ENCODE peak calls at places on chromosomes 13 and 19, in six cellular contexts. One of them, this sample, is unnamed.

GRCh38 chr13:22110368-22110767 is 439.5 kb downstream of the FGF9 start:
- DNase-seq in GM06990: no peak
- DNase-seq in hepatocyte: no peak
- DNase-seq in astrocyte of the cerebellum: no peak
- DNase-seq in heart left ventricle: no peak
- DNase-seq in neural progenitor cell: no peak
- DNase-seq in this sample: no peak

GRCh38 chr13:42729857-42730402 is 51.5 kb upstream of the FAM216B start:
- DNase-seq in neural progenitor cell: no peak
- DNase-seq in hepatocyte: no peak
- DNase-seq in astrocyte of the cerebellum: no peak
- DNase-seq in heart left ventricle: no peak
- DNase-seq in GM06990: no peak
- DNase-seq in this sample: no peak

GRCh38 chr19:1455336-1456120 is 5.6 kb downstream of the APC2 start:
- DNase-seq in heart left ventricle: peak
- DNase-seq in astrocyte of the cerebellum: no peak
- DNase-seq in hepatocyte: peak
- DNase-seq in GM06990: peak
- DNase-seq in neural progenitor cell: peak
- DNase-seq in this sample: no peak

GRCh38 chr19:8445488-8446001 is 770 bp downstream of the HNRNPM start:
- DNase-seq in astrocyte of the cerebellum: no peak
- DNase-seq in neural progenitor cell: peak
- DNase-seq in GM06990: peak
- DNase-seq in heart left ventricle: peak
- DNase-seq in hepatocyte: peak
- DNase-seq in this sample: no peak

GRCh38 chr19:8571006-8571411 is 6.2 kb downstream of the MYO1F start:
- DNase-seq in astrocyte of the cerebellum: no peak
- DNase-seq in GM06990: no peak
- DNase-seq in hepatocyte: no peak
- DNase-seq in neural progenitor cell: no peak
- DNase-seq in heart left ventricle: peak
- DNase-seq in this sample: no peak

GRCh38 chr19:9940778-9941177 is 4.5 kb upstream of the OLFM2 start:
- DNase-seq in hepatocyte: no peak
- DNase-seq in GM06990: no peak
- DNase-seq in neural progenitor cell: no peak
- DNase-seq in heart left ventricle: no peak
- DNase-seq in astrocyte of the cerebellum: no peak
- DNase-seq in this sample: no peak

GRCh38 chr19:42024622-42025111 is 30.6 kb upstream of the ATP1A3 start:
- DNase-seq in heart left ventricle: peak
- DNase-seq in hepatocyte: peak
- DNase-seq in astrocyte of the cerebellum: peak
- DNase-seq in neural progenitor cell: no peak
- DNase-seq in GM06990: no peak
- DNase-seq in this sample: no peak

GRCh38 chr19:54096642-54097106 is 3.9 kb downstream of the OSCAR start:
- DNase-seq in heart left ventricle: peak
- DNase-seq in hepatocyte: no peak
- DNase-seq in astrocyte of the cerebellum: no peak
- DNase-seq in neural progenitor cell: peak
- DNase-seq in GM06990: no peak
- DNase-seq in this sample: no peak

GRCh38 chr19:55342044-55342531 is 2.4 kb downstream of the KMT5C start:
- DNase-seq in astrocyte of the cerebellum: no peak
- DNase-seq in GM06990: no peak
- DNase-seq in heart left ventricle: no peak
- DNase-seq in hepatocyte: no peak
- DNase-seq in neural progenitor cell: no peak
- DNase-seq in this sample: no peak

GRCh38 chr13:73173160-73173905 is 114.5 kb downstream of the KLF5 start:
- DNase-seq in astrocyte of the cerebellum: no peak
- DNase-seq in heart left ventricle: no peak
- DNase-seq in hepatocyte: peak
- DNase-seq in neural progenitor cell: no peak
- DNase-seq in GM06990: no peak
- DNase-seq in this sample: no peak

GRCh38 chr13:111344471-111345191 is 24.2 kb downstream of the TEX29 start:
- DNase-seq in heart left ventricle: no peak
- DNase-seq in hepatocyte: peak
- DNase-seq in astrocyte of the cerebellum: no peak
- DNase-seq in GM06990: no peak
- DNase-seq in neural progenitor cell: peak
- DNase-seq in this sample: no peak

GRCh38 chr13:33884506-33885221 is 66.7 kb downstream of the RFC3 start:
- DNase-seq in heart left ventricle: no peak
- DNase-seq in GM06990: no peak
- DNase-seq in hepatocyte: no peak
- DNase-seq in astrocyte of the cerebellum: no peak
- DNase-seq in neural progenitor cell: no peak
- DNase-seq in this sample: no peak

GRCh38 chr13:104140557-104140956 is 1074.3 kb upstream of the SLC10A2 start:
- DNase-seq in hepatocyte: no peak
- DNase-seq in astrocyte of the cerebellum: peak
- DNase-seq in neural progenitor cell: no peak
- DNase-seq in GM06990: no peak
- DNase-seq in heart left ventricle: no peak
- DNase-seq in this sample: peak

GRCh38 chr13:33017410-33017929 is 1.2 kb downstream of the KL start:
- DNase-seq in astrocyte of the cerebellum: peak
- DNase-seq in GM06990: peak
- DNase-seq in hepatocyte: peak
- DNase-seq in heart left ventricle: no peak
- DNase-seq in neural progenitor cell: peak
- DNase-seq in this sample: peak

GRCh38 chr19:18488838-18489626 is 32.8 kb downstream of the ELL start:
- DNase-seq in astrocyte of the cerebellum: no peak
- DNase-seq in neural progenitor cell: peak
- DNase-seq in GM06990: no peak
- DNase-seq in heart left ventricle: no peak
- DNase-seq in hepatocyte: peak
- DNase-seq in this sample: no peak

GRCh38 chr19:14381689-14382474 is 638 bp downstream of the ADGRE5 start:
- DNase-seq in astrocyte of the cerebellum: no peak
- DNase-seq in hepatocyte: no peak
- DNase-seq in GM06990: peak
- DNase-seq in neural progenitor cell: no peak
- DNase-seq in heart left ventricle: no peak
- DNase-seq in this sample: no peak

GRCh38 chr19:2312819-2313501 is 5.0 kb upstream of the LINGO3 start:
- DNase-seq in heart left ventricle: no peak
- DNase-seq in GM06990: no peak
- DNase-seq in hepatocyte: no peak
- DNase-seq in astrocyte of the cerebellum: no peak
- DNase-seq in neural progenitor cell: no peak
- DNase-seq in this sample: no peak

GRCh38 chr19:45145270-45146189 is 15.3 kb downstream of the NKPD1 start:
- DNase-seq in GM06990: no peak
- DNase-seq in astrocyte of the cerebellum: no peak
- DNase-seq in hepatocyte: no peak
- DNase-seq in heart left ventricle: no peak
- DNase-seq in neural progenitor cell: no peak
- DNase-seq in this sample: no peak

GRCh38 chr19:907183-907853 is 5.7 kb downstream of the R3HDM4 start:
- DNase-seq in heart left ventricle: no peak
- DNase-seq in neural progenitor cell: no peak
- DNase-seq in hepatocyte: no peak
- DNase-seq in astrocyte of the cerebellum: no peak
- DNase-seq in GM06990: peak
- DNase-seq in this sample: no peak

GRCh38 chr13:24679686-24680085 is 522 bp upstream of the ATP12A start:
- DNase-seq in astrocyte of the cerebellum: no peak
- DNase-seq in GM06990: no peak
- DNase-seq in heart left ventricle: no peak
- DNase-seq in neural progenitor cell: peak
- DNase-seq in hepatocyte: no peak
- DNase-seq in this sample: no peak

GRCh38 chr13:24680921-24681585 is 845 bp downstream of the ATP12A start:
- DNase-seq in neural progenitor cell: no peak
- DNase-seq in hepatocyte: no peak
- DNase-seq in astrocyte of the cerebellum: no peak
- DNase-seq in GM06990: no peak
- DNase-seq in heart left ventricle: no peak
- DNase-seq in this sample: no peak

GRCh38 chr13:24681930-24682329 is 1.7 kb downstream of the ATP12A start:
- DNase-seq in neural progenitor cell: no peak
- DNase-seq in astrocyte of the cerebellum: no peak
- DNase-seq in heart left ventricle: no peak
- DNase-seq in GM06990: no peak
- DNase-seq in hepatocyte: no peak
- DNase-seq in this sample: no peak

GRCh38 chr13:24682353-24682752 is 2.1 kb downstream of the ATP12A start:
- DNase-seq in GM06990: no peak
- DNase-seq in astrocyte of the cerebellum: no peak
- DNase-seq in hepatocyte: no peak
- DNase-seq in neural progenitor cell: peak
- DNase-seq in heart left ventricle: no peak
- DNase-seq in this sample: no peak

GRCh38 chr13:24680258-24680920 is at the start of gene ATP12A:
- DNase-seq in neural progenitor cell: peak
- DNase-seq in heart left ventricle: no peak
- DNase-seq in hepatocyte: peak
- DNase-seq in astrocyte of the cerebellum: no peak
- DNase-seq in GM06990: no peak
- DNase-seq in this sample: no peak
- TF ChIP-seq CTCF in neural progenitor cell: peak
- TF ChIP-seq CTCF in heart left ventricle: no peak
- TF ChIP-seq CTCF in hepatocyte: peak
- TF ChIP-seq CTCF in astrocyte of the cerebellum: peak
- TF ChIP-seq CTCF in GM06990: peak
- TF ChIP-seq CTCF in this sample: no peak

DNA sequence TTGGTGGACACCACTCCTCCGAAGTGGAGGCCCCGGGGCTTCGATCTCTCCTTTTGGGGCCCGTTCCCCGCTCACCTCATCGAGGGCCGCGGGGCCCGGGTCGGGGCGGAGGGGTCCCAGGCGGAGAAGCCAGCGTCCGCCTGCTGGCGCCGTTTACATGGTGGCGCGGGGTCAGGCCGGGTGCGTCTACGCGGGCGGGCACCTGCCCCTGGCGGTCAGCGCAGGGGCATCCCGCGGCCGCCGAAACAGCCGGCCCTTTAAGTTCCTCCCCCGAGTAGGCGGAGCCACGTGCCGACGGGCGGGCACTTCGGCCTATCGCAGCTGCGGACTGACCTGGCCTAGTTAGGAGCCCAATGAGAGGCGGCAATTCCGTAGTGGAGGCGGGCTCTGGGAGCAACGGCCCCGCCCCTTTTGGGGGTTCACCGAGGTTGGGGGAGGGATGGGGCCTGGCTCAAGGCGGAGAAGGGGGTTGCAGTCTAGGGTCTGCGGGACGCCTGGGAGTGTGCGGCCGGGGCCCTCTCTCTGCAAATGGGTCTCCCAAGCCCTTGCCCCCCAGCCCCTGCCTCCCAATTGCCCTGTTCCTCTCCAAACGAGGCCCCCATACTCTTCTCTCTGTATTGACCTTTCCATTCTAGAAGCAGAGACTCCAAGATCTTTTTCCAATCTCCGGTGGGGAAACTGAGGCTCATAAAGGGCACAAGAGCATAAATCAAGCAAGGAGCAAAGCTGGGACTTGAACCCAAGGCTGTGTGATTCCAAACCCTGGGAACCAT is at the start of gene ABHD8:
- DNase-seq in hepatocyte: peak
- DNase-seq in astrocyte of the cerebellum: peak
- DNase-seq in heart left ventricle: peak
- DNase-seq in neural progenitor cell: peak
- DNase-seq in GM06990: peak
- DNase-seq in this sample: peak
- TF ChIP-seq CTCF in hepatocyte: peak
- TF ChIP-seq CTCF in astrocyte of the cerebellum: peak
- TF ChIP-seq CTCF in heart left ventricle: peak
- TF ChIP-seq CTCF in neural progenitor cell: peak
- TF ChIP-seq CTCF in GM06990: peak
- TF ChIP-seq CTCF in this sample: peak

GRCh38 chr19:51366050-51366998 is at the start of gene ETFB:
- DNase-seq in neural progenitor cell: peak
- DNase-seq in astrocyte of the cerebellum: peak
- DNase-seq in heart left ventricle: peak
- DNase-seq in hepatocyte: peak
- DNase-seq in GM06990: peak
- DNase-seq in this sample: peak

GRCh38 chr19:51367565-51368365 is 1.0 kb downstream of the CLDND2 start:
- DNase-seq in heart left ventricle: peak
- DNase-seq in neural progenitor cell: peak
- DNase-seq in astrocyte of the cerebellum: peak
- DNase-seq in GM06990: peak
- DNase-seq in hepatocyte: peak
- DNase-seq in this sample: peak

GRCh38 chr19:51366999-51367564 is 894 bp upstream of the ETFB start:
- DNase-seq in astrocyte of the cerebellum: no peak
- DNase-seq in heart left ventricle: peak
- DNase-seq in neural progenitor cell: no peak
- DNase-seq in hepatocyte: peak
- DNase-seq in GM06990: no peak
- DNase-seq in this sample: no peak

GRCh38 chr19:51364200-51365106 is 1.7 kb downstream of the ETFB start:
- DNase-seq in astrocyte of the cerebellum: no peak
- DNase-seq in hepatocyte: peak
- DNase-seq in GM06990: no peak
- DNase-seq in heart left ventricle: no peak
- DNase-seq in neural progenitor cell: no peak
- DNase-seq in this sample: no peak

DNA sequence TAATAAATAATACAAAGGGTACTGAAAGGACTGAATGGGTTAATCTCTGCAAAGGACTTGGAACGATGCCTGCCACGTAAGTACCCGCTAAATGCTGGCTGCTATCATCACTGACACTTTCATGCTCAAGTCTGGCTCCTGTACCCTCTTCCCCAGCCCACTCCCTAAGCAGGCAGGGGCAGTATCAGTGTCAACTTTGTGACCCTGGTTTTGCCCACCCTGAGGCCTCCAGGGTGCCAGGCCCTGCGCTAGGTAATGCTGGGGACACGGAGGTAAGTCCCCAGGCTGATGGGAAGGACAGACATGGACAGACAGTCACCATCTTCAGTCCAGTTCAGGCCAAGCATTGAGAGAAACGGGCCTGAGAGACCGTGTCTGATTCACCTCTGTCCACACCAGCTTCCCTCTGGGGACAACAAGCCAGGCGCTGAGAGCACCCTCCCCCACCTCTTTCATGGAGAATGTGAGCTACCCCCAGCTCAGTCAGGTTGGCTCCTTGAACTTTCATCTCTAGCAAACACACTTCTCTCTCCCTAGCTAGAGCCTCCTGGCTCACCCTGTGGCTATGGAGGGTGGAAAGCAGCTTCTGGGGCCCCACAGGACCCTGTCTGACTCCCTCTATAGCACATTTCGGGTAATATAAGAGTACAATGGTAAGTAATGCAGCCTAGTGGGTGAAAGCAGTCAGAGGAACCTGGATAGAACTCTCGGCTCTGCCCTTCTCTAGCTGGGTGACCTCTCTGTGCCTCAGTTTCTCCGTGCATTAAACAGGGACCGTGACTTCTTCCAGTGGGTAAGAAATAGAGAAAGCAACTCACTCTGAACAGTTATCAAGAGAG is 758 bp downstream of the ETFB start:
- DNase-seq in astrocyte of the cerebellum: no peak
- DNase-seq in hepatocyte: peak
- DNase-seq in GM06990: no peak
- DNase-seq in heart left ventricle: no peak
- DNase-seq in neural progenitor cell: no peak
- DNase-seq in this sample: no peak
- TF ChIP-seq CTCF in astrocyte of the cerebellum: peak
- TF ChIP-seq CTCF in hepatocyte: no peak
- TF ChIP-seq CTCF in GM06990: no peak
- TF ChIP-seq CTCF in heart left ventricle: no peak
- TF ChIP-seq CTCF in neural progenitor cell: no peak
- TF ChIP-seq CTCF in this sample: peak

GRCh38 chr13:45340422-45341033 is 455 bp downstream of the TPT1 start:
- DNase-seq in hepatocyte: peak
- DNase-seq in astrocyte of the cerebellum: peak
- DNase-seq in heart left ventricle: peak
- DNase-seq in neural progenitor cell: peak
- DNase-seq in GM06990: peak
- DNase-seq in this sample: peak
- TF ChIP-seq CTCF in hepatocyte: peak
- TF ChIP-seq CTCF in astrocyte of the cerebellum: peak
- TF ChIP-seq CTCF in heart left ventricle: peak
- TF ChIP-seq CTCF in neural progenitor cell: peak
- TF ChIP-seq CTCF in GM06990: peak
- TF ChIP-seq CTCF in this sample: peak

This sample was measured in retinal pigment epithelial cell.